ENCODE peak calls at places on chromosome 4, in four cellular contexts. U is BJ, F is EH, R is GM20000. M is an unnamed sample.

GRCh38 chr4:54090804-54091623 is 8.9 kb upstream of the GSX2 start:
- DNase-seq in U (no peak), F (no peak), R (no peak), M (no peak)

GRCh38 chr4:84530871-84531270 is 31.8 kb upstream of the NKX6-1 start:
- DNase-seq in U (no peak), F (peak; percentile 40), R (no peak), M (no peak)

GRCh38 chr4:74537459-74537858 is 92.5 kb downstream of the AREG start:
- DNase-seq in U (no peak), F (no peak), R (no peak), M (no peak)

GRCh38 chr4:181971973-181972372 is 271.2 kb upstream of the TENM3 start:
- DNase-seq in U (no peak), F (peak; percentile 51), R (no peak), M (no peak)

GRCh38 chr4:88616275-88616996 is 24.2 kb downstream of the HERC3 start:
- DNase-seq in U (peak; percentile 78), F (peak; percentile 95), R (no peak), M (peak; percentile 89)

GRCh38 chr4:89110541-89110985 is 770 bp upstream of the TIGD2 start:
- DNase-seq in U (no peak), F (peak; percentile 2), R (no peak), M (no peak)

GRCh38 chr4:81913427-81913878 is 441.7 kb upstream of the RASGEF1B start:
- DNase-seq in U (no peak), F (peak; percentile 43), R (peak; percentile 54), M (no peak)

GRCh38 chr4:85905761-85906160 is 430.8 kb downstream of the ARHGAP24 start:
- DNase-seq in U (no peak), F (no peak), R (no peak), M (no peak)